ENCODE peak calls at places on chromosomes 5 and 9, in six cellular contexts. F, R, X, T, Z and K are unnamed samples.

GRCh38 chr9:34343090-34343489 is 13.7 kb downstream of the NUDT2 start:
- DNase-seq in R (peak; percentile 62), T (no peak), Z (no peak), F (no peak), X (no peak), K (no peak)

GRCh38 chr5:122942164-122942914 is 94.2 kb downstream of the PPIC start:
- DNase-seq in T (no peak), Z (no peak), X (no peak), R (peak; percentile 8), F (peak; percentile 6), K (no peak)

GRCh38 chr5:159503236-159503635 is 172.9 kb upstream of the IL12B start:
- DNase-seq in Z (no peak), X (no peak), F (no peak), R (no peak), T (no peak), K (no peak)

GRCh38 chr5:62649476-62650113 is 71.0 kb downstream of the LRRC70 start:
- DNase-seq in R (no peak), Z (no peak), X (peak; percentile 25), T (no peak), F (no peak), K (no peak)

GRCh38 chr9:36913393-36914211 is 120.5 kb downstream of the PAX5 start:
- DNase-seq in R (no peak), X (no peak), F (no peak), T (no peak), Z (no peak), K (no peak)

GRCh38 chr5:133783481-133783880 is 171.1 kb upstream of the FSTL4 start:
- DNase-seq in T (no peak), F (no peak), X (no peak), Z (no peak), R (no peak), K (no peak)

GRCh38 chr5:58259685-58260152 is 200.2 kb downstream of the PLK2 start:
- DNase-seq in T (no peak), F (peak; percentile 97), X (no peak), R (peak; percentile 69), Z (no peak), K (no peak)

GRCh38 chr5:80961376-80962281 is 1.5 kb downstream of the RASGRF2 start:
- DNase-seq in T (no peak), F (no peak), Z (no peak), R (no peak), X (no peak), K (no peak)

GRCh38 chr5:178291969-178292825 is 59.6 kb upstream of the PHYKPL start:
- DNase-seq in Z (no peak), R (no peak), T (peak; percentile 14), X (no peak), F (no peak), K (no peak)

GRCh38 chr9:80030801-80031200 is 459.0 kb downstream of the TLE4 start:
- DNase-seq in T (no peak), R (no peak), Z (no peak), F (no peak), X (no peak), K (no peak)

GRCh38 chr5:65769539-65769938 is 47.5 kb downstream of the NLN start:
- DNase-seq in T (no peak), X (no peak), R (peak; percentile 45), F (peak; percentile 75), Z (no peak), K (no peak)

GRCh38 chr5:98638701-98639100 is 134.8 kb upstream of the RGMB start:
- DNase-seq in T (no peak), R (peak; percentile 74), X (no peak), F (no peak), Z (no peak), K (no peak)

GRCh38 chr5:150626853-150627276 is 13.6 kb upstream of the SYNPO start:
- DNase-seq in R (peak; percentile 35), Z (no peak), T (peak; percentile 78), F (no peak), X (no peak), K (no peak)

GRCh38 chr5:64637144-64637543 is 53.2 kb upstream of the SHISAL2B start:
- DNase-seq in Z (no peak), F (no peak), T (no peak), X (no peak), R (no peak), K (no peak)

GRCh38 chr9:87502446-87503232 is 5.0 kb downstream of the DAPK1 start:
- DNase-seq in F (no peak), Z (no peak), X (no peak), R (no peak), T (no peak), K (no peak)

GRCh38 chr9:125529107-125529506 is 177.9 kb downstream of the MAPKAP1 start:
- DNase-seq in Z (no peak), X (no peak), T (no peak), F (no peak), R (no peak), K (no peak)

GRCh38 chr5:33309076-33309475 is 131.7 kb upstream of the TARS1 start:
- DNase-seq in F (no peak), T (no peak), X (no peak), Z (no peak), R (no peak), K (no peak)

GRCh38 chr9:113793558-113793957 is 82.6 kb upstream of the ZNF618 start:
- DNase-seq in T (no peak), X (no peak), F (no peak), Z (no peak), R (no peak), K (no peak)

GRCh38 chr5:105806601-105807000 is 1864.1 kb downstream of the EFNA5 start:
- DNase-seq in X (no peak), Z (no peak), T (no peak), F (no peak), R (peak; percentile 41), K (no peak)

GRCh38 chr5:168114444-168115017 is 176.9 kb upstream of the WWC1 start:
- DNase-seq in R (peak; percentile 43), Z (no peak), T (no peak), F (peak; percentile 74), X (peak; percentile 68), K (peak; percentile 67)

GRCh38 chr5:160787247-160787646 is 64.8 kb downstream of the ATP10B start:
- DNase-seq in T (no peak), Z (no peak), F (peak; percentile 17), X (no peak), R (no peak), K (no peak)
- TF ChIP-seq CTCF in T (peak; percentile 8), Z (no peak), F (no peak), X (peak; percentile 61), R (peak; percentile 6), K (peak; percentile 35)

DNA sequence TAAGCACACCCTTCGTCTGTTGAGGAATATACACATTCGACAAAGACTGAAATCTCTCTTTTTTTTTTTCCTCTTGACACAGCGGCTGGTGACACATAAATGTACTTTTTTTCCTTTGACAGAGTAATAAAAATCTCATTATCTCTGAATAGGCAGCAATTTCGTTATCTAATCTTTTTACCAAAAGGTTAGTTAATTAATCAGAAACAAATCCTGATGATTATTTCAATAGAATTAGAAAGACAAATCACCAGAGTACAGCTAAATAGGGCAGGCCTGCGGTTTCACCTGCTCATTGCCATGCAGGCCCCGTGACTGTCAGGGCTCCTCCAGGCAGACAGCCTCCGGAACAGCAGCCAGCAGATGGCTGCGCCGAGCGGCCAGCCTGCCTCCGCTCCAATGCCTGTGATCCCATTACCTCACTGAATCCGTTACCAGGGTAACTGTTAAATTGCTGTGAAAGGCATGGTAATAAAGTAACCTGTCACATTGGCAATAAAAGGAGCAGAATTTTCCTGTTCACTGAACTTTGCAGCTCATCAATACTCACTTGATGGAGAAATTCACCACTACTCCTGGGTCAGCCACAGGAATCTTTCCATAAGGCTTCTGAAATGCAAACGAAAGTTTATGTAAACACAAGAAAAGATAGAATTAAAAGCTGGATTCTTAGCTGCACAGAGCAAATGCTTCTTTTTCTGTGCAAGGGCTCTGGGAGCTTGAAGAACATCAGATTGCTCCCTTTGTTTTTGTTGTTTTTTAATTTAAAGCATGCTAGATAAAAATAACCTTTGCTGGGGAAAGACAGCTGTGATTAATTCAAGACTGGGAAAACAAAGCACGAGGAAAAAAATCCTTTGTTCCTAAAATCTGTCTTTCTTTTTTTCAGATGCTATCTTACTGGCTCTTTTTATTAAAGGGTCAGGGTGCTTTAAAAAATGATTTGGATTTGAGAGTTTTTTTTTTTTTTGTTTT is 666.4 kb upstream of the ZNF608 start:
- DNase-seq in F (peak; percentile 55), R (peak; percentile 80), X (peak; percentile 35), Z (no peak), T (peak; percentile 69), K (peak; percentile 22)
- TF ChIP-seq CTCF in F (peak; percentile 71), R (peak; percentile 59), X (peak; percentile 41), Z (no peak), T (peak; percentile 43), K (no peak)

GRCh38 chr9:129981180-129981907 is 61.6 kb downstream of the FNBP1 start:
- DNase-seq in X (no peak), F (no peak), R (peak; percentile 86), T (no peak), Z (no peak), K (no peak)
- TF ChIP-seq CTCF in X (no peak), F (no peak), R (no peak), T (no peak), Z (no peak), K (no peak)

DNA sequence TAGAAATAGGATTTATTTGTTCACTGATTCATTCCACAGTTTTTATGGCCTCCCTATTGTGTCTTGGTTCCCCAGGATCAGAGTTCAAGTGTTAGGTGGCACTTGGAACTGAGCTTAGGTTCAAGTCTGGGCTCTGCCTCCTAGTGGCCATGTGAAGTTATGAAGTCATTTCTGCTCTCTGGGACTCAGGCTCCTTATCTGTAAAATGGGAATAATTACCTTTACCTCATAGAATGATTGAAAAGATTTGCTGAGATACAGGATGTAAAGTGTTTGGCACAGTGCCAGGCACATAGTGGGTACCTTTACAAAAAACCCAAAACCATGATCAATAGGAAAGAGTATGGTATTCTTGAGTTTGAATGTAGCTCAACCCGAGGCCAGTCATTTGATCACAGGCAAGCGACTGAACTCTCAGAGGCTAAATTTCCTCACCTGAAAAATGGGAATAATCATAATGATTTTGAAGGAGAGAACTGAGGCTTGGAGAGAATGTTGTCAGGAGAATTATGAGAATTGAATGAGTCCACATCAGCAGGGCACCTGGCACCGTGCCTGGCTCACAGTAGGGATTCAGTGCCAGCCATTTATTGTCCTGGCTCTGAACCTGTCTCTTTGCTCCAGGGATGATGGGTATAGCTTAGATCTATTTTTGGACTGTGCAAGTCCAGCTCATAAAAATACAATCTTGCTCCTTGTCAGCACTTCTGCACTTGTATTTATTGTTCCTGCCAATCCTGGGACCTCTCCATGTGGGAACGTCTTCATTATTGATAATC is 10.7 kb downstream of the NSG2 start:
- DNase-seq in X (no peak), T (peak; percentile 67), Z (no peak), F (no peak), R (no peak), K (no peak)
- TF ChIP-seq CTCF in X (peak; percentile 47), T (no peak), Z (no peak), F (no peak), R (no peak), K (no peak)

DNA sequence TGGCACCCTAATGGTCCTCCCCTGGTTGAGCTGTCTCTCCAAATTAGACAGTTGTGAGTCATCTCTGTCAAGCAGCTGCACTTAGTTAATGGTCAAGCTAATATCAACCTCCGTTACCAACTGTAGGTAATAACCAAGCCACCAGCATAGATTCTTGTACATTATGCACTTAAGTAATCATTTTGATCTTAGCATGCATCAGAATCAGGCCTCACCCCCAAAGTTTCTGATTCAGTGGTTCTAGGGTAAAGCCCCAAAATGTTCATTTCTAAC is 62.9 kb downstream of the IL31RA start:
- DNase-seq in Z (no peak), R (no peak), T (no peak), X (no peak), F (no peak), K (no peak)
- TF ChIP-seq CTCF in Z (no peak), R (no peak), T (no peak), X (no peak), F (no peak), K (no peak)